ENCODE peak calls at places on chromosomes 6 and 20, in ten cellular contexts. N, H, I, C, K, U, V, T, O and A are unnamed samples.

GRCh38 chr6:154382707-154383106 is 26.1 kb upstream of the IPCEF1 start:
- DNase-seq in N (no peak), H (no peak), I (no peak), C (no peak), K (no peak), U (no peak), V (no peak), T (no peak), O (no peak), A (no peak)

GRCh38 chr20:3911956-3912355 is 22.8 kb downstream of the PANK2 start:
- DNase-seq in N (peak), H (peak), I (no peak), C (no peak), K (no peak), U (no peak), V (no peak), T (no peak), O (no peak), A (no peak)

GRCh38 chr6:1596088-1596852 is 13.4 kb upstream of the FOXC1 start:
- DNase-seq in N (peak), H (peak), I (peak), C (peak), K (peak), U (peak), V (peak), T (peak), O (peak), A (peak)

GRCh38 chr20:43749734-43750294 is 23.0 kb upstream of the GTSF1L start:
- DNase-seq in N (peak), H (peak), I (peak), C (peak), K (peak), U (peak), V (peak), T (peak), O (peak), A (peak)

GRCh38 chr6:103534814-103535213 is 1324.9 kb downstream of the HACE1 start:
- DNase-seq in N (no peak), H (no peak), I (no peak), C (no peak), K (no peak), U (no peak), V (no peak), T (no peak), O (no peak), A (no peak)

GRCh38 chr20:50110141-50111047 is 2.6 kb downstream of the UBE2V1 start:
- DNase-seq in N (no peak), H (peak), I (peak), C (no peak), K (peak), U (no peak), V (peak), T (no peak), O (peak), A (no peak)

GRCh38 chr6:5190467-5190866 is 70.3 kb downstream of the LYRM4 start:
- DNase-seq in N (no peak), H (no peak), I (peak), C (no peak), K (peak), U (peak), V (no peak), T (no peak), O (no peak), A (no peak)

GRCh38 chr6:9537381-9537780 is 877.5 kb downstream of the TFAP2A start:
- DNase-seq in N (no peak), H (no peak), I (peak), C (no peak), K (peak), U (peak), V (no peak), T (no peak), O (no peak), A (no peak)

GRCh38 chr20:51586005-51586440 is 43.5 kb upstream of the NFATC2 start:
- DNase-seq in N (peak), H (no peak), I (peak), C (no peak), K (peak), U (peak), V (no peak), T (no peak), O (no peak), A (no peak)

GRCh38 chr6:28981391-28981832 is 23.7 kb downstream of the ZNF311 start:
- DNase-seq in N (peak), H (peak), I (peak), C (peak), K (peak), U (peak), V (peak), T (peak), O (no peak), A (peak)

GRCh38 chr20:39986231-39986904 is 702.7 kb downstream of the MAFB start:
- DNase-seq in N (no peak), H (peak), I (peak), C (peak), K (peak), U (peak), V (no peak), T (no peak), O (no peak), A (peak)

GRCh38 chr6:41667195-41667594 is 28.9 kb downstream of the MDFI start:
- DNase-seq in N (no peak), H (no peak), I (no peak), C (no peak), K (no peak), U (no peak), V (no peak), T (no peak), O (no peak), A (no peak)

GRCh38 chr6:56804996-56805395 is 149.9 kb upstream of the BEND6 start:
- DNase-seq in N (peak), H (no peak), I (peak), C (peak), K (peak), U (peak), V (no peak), T (no peak), O (no peak), A (no peak)

GRCh38 chr6:15442467-15442866 is 196.6 kb downstream of the JARID2 start:
- DNase-seq in N (no peak), H (no peak), I (no peak), C (no peak), K (no peak), U (no peak), V (no peak), T (no peak), O (no peak), A (no peak)

GRCh38 chr6:125434760-125435159 is 133.0 kb upstream of the HDDC2 start:
- DNase-seq in N (no peak), H (no peak), I (no peak), C (no peak), K (no peak), U (no peak), V (no peak), T (no peak), O (no peak), A (no peak)

GRCh38 chr20:1437222-1437904 is 29.3 kb downstream of the NSFL1C start:
- DNase-seq in N (peak), H (peak), I (peak), C (peak), K (peak), U (peak), V (peak), T (peak), O (peak), A (peak)

GRCh38 chr20:24795444-24795843 is 153.6 kb upstream of the CST7 start:
- DNase-seq in N (no peak), H (no peak), I (no peak), C (no peak), K (no peak), U (no peak), V (no peak), T (no peak), O (no peak), A (no peak)

GRCh38 chr6:39558079-39558478 is 167.1 kb downstream of the KIF6 start:
- DNase-seq in N (no peak), H (no peak), I (no peak), C (no peak), K (no peak), U (no peak), V (no peak), T (no peak), O (no peak), A (no peak)

GRCh38 chr6:133894795-133895401 is 6.0 kb downstream of the TCF21 start:
- DNase-seq in N (no peak), H (no peak), I (no peak), C (peak), K (peak), U (peak), V (no peak), T (no peak), O (no peak), A (no peak)

GRCh38 chr20:57190536-57191265 is 75.7 kb downstream of the BMP7 start:
- DNase-seq in N (no peak), H (no peak), I (no peak), C (no peak), K (no peak), U (no peak), V (no peak), T (no peak), O (no peak), A (no peak)

GRCh38 chr6:32086661-32087573 is 22.2 kb downstream of the TNXB start:
- DNase-seq in N (peak), H (no peak), I (peak), C (no peak), K (peak), U (peak), V (no peak), T (no peak), O (no peak), A (no peak)

GRCh38 chr6:90294614-90294988 is 2.0 kb downstream of the BACH2 start:
- DNase-seq in N (peak), H (no peak), I (no peak), C (peak), K (no peak), U (no peak), V (peak), T (peak), O (peak), A (peak)

GRCh38 chr6:41636803-41637178 is 1.5 kb upstream of the MDFI start:
- DNase-seq in N (no peak), H (no peak), I (no peak), C (no peak), K (peak), U (no peak), V (no peak), T (no peak), O (no peak), A (peak)

GRCh38 chr6:27795697-27796494 is 116.3 kb downstream of the OR2B2 start:
- DNase-seq in N (peak), H (peak), I (peak), C (peak), K (peak), U (peak), V (peak), T (peak), O (peak), A (no peak)

GRCh38 chr20:45873409-45874116 is 7.5 kb upstream of the ZSWIM1 start:
- DNase-seq in N (no peak), H (no peak), I (no peak), C (no peak), K (no peak), U (no peak), V (no peak), T (no peak), O (no peak), A (no peak)

GRCh38 chr20:22924036-22924737 is 110.9 kb upstream of the SSTR4 start:
- DNase-seq in N (no peak), H (no peak), I (no peak), C (no peak), K (no peak), U (no peak), V (no peak), T (no peak), O (no peak), A (peak)

GRCh38 chr6:659716-660581 is 3.0 kb upstream of the HUS1B start:
- DNase-seq in N (no peak), H (no peak), I (no peak), C (no peak), K (no peak), U (no peak), V (no peak), T (no peak), O (peak), A (no peak)

GRCh38 chr6:43744931-43745727 is 24.9 kb upstream of the VEGFA start:
- DNase-seq in N (no peak), H (no peak), I (no peak), C (no peak), K (no peak), U (no peak), V (no peak), T (no peak), O (no peak), A (no peak)